ENCODE peak calls at places on chromosomes 16 and 17, in six cellular contexts. U, W, A, I, E and F are unnamed samples.

GRCh38 chr17:41516147-41516827 is 2.4 kb downstream of the KRT15 start:
- DNase-seq in W (no peak), A (no peak), I (no peak), U (no peak), E (no peak), F (no peak)

GRCh38 chr17:76345377-76345945 is 8.3 kb downstream of the PRPSAP1 start:
- DNase-seq in A (no peak), E (no peak), I (peak; percentile 23), U (no peak), W (peak; percentile 75), F (no peak)

GRCh38 chr17:64771980-64772844 is 110.1 kb upstream of the SMURF2 start:
- DNase-seq in I (no peak), A (no peak), E (no peak), U (no peak), W (no peak), F (no peak)

GRCh38 chr17:1487939-1488825 is 4.3 kb downstream of the MYO1C start:
- DNase-seq in U (peak; percentile 70), I (peak; percentile 84), A (peak; percentile 84), E (no peak), W (peak; percentile 70), F (peak; percentile 90)

GRCh38 chr17:68658999-68659780 is 58.0 kb upstream of the FAM20A start:
- DNase-seq in I (no peak), U (no peak), E (no peak), A (no peak), W (no peak), F (no peak)

GRCh38 chr17:74773871-74774286 is 2.3 kb downstream of the NAT9 start:
- DNase-seq in W (peak; percentile 92), U (no peak), A (no peak), I (peak; percentile 55), E (no peak), F (no peak)

GRCh38 chr17:13395346-13395745 is 206.4 kb downstream of the HS3ST3A1 start:
- DNase-seq in E (no peak), U (no peak), I (no peak), A (no peak), W (no peak), F (no peak)

GRCh38 chr16:87153326-87153725 is 163.9 kb downstream of the C16orf95 start:
- DNase-seq in W (no peak), E (no peak), I (no peak), A (no peak), U (no peak), F (no peak)

GRCh38 chr17:73151888-73152633 is 12.7 kb upstream of the SSTR2 start:
- DNase-seq in U (no peak), E (no peak), A (no peak), I (no peak), W (peak; percentile 70), F (no peak)

GRCh38 chr16:19717781-19718623 is at the start of the genes IQCK and KNOP1:
- DNase-seq in I (peak; percentile 87), W (peak; percentile 92), E (peak; percentile 51), U (peak; percentile 89), A (peak; percentile 93), F (peak; percentile 90)

DNA sequence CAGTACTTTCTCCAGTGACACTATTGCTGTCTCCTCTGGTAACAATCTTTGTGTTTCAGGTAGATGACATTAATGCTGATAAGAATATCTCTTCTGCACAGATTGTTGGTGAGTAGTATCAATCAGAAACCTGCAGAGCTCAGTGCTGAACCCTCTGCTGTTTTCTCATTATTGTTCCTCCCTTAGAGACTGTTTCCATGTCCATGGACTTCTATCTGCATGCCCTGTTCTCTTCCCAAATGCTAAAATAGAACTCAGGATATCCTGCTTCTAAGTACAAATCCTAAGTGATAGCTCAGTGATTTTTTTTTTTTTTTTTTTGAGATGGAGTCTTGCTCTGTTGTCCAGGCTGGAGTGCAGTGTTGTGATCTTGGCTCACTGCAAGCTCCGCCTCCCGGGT is 29.4 kb downstream of the IST1 start:
- DNase-seq in I (no peak), U (no peak), A (no peak), E (no peak), W (no peak), F (no peak)
- TF ChIP-seq BHLHE40 in I (no peak), U (no peak), A (no peak), E (no peak), W (no peak), F (no peak)

DNA sequence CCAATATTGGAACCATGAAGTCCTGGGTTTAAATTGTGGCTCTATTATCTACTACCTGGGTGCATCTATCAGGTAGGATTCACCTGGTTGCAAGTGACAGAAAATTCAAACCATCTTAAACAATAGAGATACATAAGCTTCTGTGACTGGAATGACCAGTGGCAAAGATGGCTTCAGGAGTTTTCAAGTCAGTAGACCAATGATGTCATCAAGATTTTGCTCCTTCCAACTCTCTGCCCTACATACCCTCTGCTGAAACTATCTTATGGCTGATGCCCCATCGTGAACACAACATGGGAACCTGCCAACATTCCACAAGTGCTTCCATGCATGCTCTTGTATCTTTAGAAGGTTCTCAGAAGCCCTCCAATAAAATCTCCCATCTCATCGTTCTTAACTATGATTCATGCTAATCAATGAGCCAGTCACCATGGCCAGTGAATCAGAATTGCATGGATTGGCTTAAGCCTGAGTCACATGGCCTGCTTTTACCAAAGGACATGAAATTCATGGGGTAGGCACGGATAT is 180.9 kb downstream of the GRIN2A start:
- DNase-seq in I (no peak), E (no peak), A (no peak), W (no peak), U (no peak), F (no peak)
- TF ChIP-seq BHLHE40 in I (no peak), E (no peak), A (no peak), W (no peak), U (no peak), F (no peak)

GRCh38 chr17:59366773-59367656 is 35.6 kb downstream of the YPEL2 start:
- DNase-seq in U (no peak), A (peak; percentile 49), I (peak; percentile 69), E (no peak), W (peak; percentile 98), F (no peak)
- TF ChIP-seq BHLHE40 in U (no peak), A (no peak), I (no peak), E (no peak), W (peak; percentile 53), F (no peak)

GRCh38 chr17:48478224-48479013 is 48.4 kb upstream of the SKAP1 start:
- DNase-seq in E (peak; percentile 84), U (peak; percentile 63), A (no peak), W (no peak), I (no peak), F (no peak)
- TF ChIP-seq BHLHE40 in E (no peak), U (peak; percentile 85), A (no peak), W (no peak), I (no peak), F (no peak)

DNA sequence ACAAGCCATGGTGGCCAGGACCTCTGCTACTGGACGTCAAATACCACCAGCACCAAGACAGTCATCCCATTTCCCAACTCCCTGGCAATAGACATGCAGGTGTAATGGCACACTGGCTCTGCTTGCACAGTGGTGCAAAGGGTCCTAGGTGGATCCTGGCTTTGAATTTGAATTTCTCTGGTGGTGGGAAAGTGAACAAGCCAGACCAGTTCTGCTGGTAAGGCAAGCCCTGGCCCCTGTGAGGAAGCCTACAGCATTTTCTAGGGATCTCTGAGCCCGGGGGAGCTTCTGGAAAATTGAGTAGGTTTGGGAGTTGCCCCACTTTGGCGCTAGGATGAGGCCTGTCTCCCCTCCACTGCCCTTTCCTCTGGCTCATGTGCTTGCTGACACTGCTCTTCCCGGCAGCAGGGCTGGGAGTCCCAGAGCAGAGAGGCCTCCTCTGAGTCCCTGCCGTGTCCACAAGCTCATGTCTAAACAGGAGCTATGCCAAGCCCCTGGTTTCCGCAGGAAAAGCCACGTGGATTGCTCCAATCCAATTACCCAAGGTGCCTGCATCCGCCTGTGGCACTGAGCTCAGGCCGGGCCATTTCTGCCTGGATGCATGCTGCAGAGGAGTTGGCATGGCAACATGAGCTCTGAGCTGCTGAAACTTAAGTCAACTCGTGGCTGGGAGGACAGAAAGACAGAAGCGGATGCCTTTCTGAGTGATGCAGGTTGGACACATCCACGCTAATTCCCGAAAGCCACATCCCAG is 67.0 kb downstream of the PRMT7 start:
- DNase-seq in W (no peak), U (no peak), A (no peak), I (no peak), E (no peak), F (no peak)
- TF ChIP-seq BHLHE40 in W (no peak), U (no peak), A (no peak), I (no peak), E (no peak), F (no peak)

GRCh38 chr17:6109541-6109940 is 39.4 kb downstream of the WSCD1 start:
- DNase-seq in U (no peak), E (no peak), I (no peak), W (no peak), A (no peak), F (no peak)
- TF ChIP-seq BHLHE40 in U (no peak), E (no peak), I (no peak), W (no peak), A (no peak), F (no peak)

GRCh38 chr16:30009990-30010816 is 624 bp downstream of the DOC2A start:
- DNase-seq in I (no peak), U (no peak), W (no peak), E (no peak), A (no peak), F (no peak)
- TF ChIP-seq BHLHE40 in I (no peak), U (no peak), W (no peak), E (no peak), A (no peak), F (no peak)

GRCh38 chr17:45311406-45311761 is 5.4 kb downstream of the MAP3K14 start:
- DNase-seq in U (no peak), A (no peak), I (no peak), W (no peak), E (no peak), F (no peak)

GRCh38 chr17:45311762-45312476 is 4.9 kb downstream of the MAP3K14 start:
- DNase-seq in I (peak; percentile 63), U (no peak), E (no peak), W (peak; percentile 96), A (no peak), F (peak; percentile 59)

GRCh38 chr17:45309400-45309799 is 7.4 kb downstream of the MAP3K14 start:
- DNase-seq in W (no peak), A (no peak), E (no peak), U (no peak), I (no peak), F (no peak)

GRCh38 chr17:45308840-45309239 is 8.0 kb downstream of the MAP3K14 start:
- DNase-seq in I (no peak), W (no peak), A (no peak), E (no peak), U (no peak), F (no peak)

DNA sequence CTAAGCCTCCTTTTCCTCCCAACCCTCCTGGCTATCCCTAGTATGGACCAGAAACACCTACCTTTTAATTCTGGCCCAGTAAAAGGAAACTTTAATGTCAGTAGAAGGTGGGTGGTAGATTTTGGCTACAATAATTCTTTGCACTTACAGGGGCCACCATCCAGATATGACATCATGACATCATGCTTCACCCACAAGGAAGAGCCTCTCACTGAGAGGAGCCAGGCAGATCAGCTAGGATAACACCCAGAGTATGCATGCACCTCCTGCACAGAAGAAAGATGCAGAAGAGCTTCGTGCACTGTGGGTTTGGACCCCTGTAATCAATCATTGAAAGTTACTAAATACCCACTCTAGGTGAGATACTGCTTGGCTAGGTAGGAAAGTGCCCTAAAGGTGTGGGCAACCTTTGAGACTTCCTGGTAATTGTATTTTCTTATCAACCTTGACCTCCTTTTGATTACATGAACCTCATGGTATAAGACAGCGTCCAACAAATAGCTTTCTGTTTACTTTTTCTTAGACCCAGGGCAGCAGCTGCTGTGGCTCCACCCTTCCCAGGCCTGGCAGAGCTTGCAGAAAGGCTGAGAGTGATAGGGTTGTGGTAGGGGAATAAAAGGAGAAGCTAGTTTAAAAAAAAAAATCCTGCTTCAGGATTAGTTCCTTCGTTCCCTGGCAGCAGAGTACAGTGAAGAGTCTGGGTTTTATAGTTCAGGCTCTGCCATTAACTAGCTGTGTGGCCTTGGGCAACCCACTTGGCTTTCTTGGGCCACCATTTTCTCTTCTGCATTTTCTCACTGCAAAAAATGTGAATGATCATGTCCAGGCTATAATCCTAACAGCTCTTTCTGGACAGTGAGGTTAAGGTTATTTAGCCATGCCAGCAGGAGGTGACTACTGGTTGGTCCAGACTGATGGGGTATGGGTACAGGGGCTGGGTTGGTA is 6.2 kb downstream of the MAP3K14 start:
- DNase-seq in I (no peak), W (no peak), A (no peak), E (no peak), U (no peak), F (no peak)
- TF ChIP-seq BHLHE40 in I (no peak), W (no peak), A (no peak), E (no peak), U (no peak), F (no peak)